ENCODE peak calls at places on chromosomes 12 and 14, in eight cellular contexts. C is esophagus squamous epithelium, G is DND-41, E is brain microvascular endothelial cell, S is tibial artery, F is NT2/D1, B is GM23248, U is Panc1. Q is an unnamed sample. For H3K27me3, the result is how much of the 10 kb centered on the place peaks cover.

GRCh38 chr12:93624595-93625294 is 52.3 kb downstream of the SOCS2 start:
- DNase-seq in C (no peak), G (no peak), E (peak), S (no peak), F (no peak), B (peak), U (peak), Q (peak)

GRCh38 chr14:103164786-103165185 is 41.5 kb downstream of the TNFAIP2 start:
- DNase-seq in C (no peak), G (no peak), E (no peak), S (no peak), F (no peak), B (no peak), U (no peak), Q (no peak)

GRCh38 chr14:23112359-23113178 is 6.5 kb downstream of the CEBPE start:
- DNase-seq in C (no peak), G (no peak), E (no peak), S (peak), F (no peak), B (peak), U (no peak), Q (no peak)

GRCh38 chr14:79404874-79405273 is 806.4 kb downstream of the DIO2 start:
- DNase-seq in C (no peak), G (no peak), E (peak), S (no peak), F (no peak), B (no peak), U (no peak), Q (no peak)

GRCh38 chr14:68978550-68978911 is 571 bp downstream of the ACTN1 start:
- DNase-seq in C (no peak), G (peak), E (no peak), S (peak), F (no peak), B (peak), U (no peak), Q (peak)

GRCh38 chr14:59183150-59183549 is 5.3 kb upstream of the DAAM1 start:
- DNase-seq in C (no peak), G (no peak), E (no peak), S (no peak), F (no peak), B (no peak), U (no peak), Q (no peak)

GRCh38 chr12:62647586-62647985 is 181.0 kb downstream of the MON2 start:
- DNase-seq in C (no peak), G (no peak), E (no peak), S (no peak), F (no peak), B (no peak), U (no peak), Q (no peak)

GRCh38 chr12:88952543-88952942 is 372.3 kb upstream of the KITLG start:
- DNase-seq in C (no peak), G (no peak), E (peak), S (no peak), F (no peak), B (peak), U (no peak), Q (peak)

GRCh38 chr12:96365604-96366230 is 34.5 kb downstream of the CDK17 start:
- DNase-seq in C (no peak), G (no peak), E (no peak), S (no peak), F (no peak), B (peak), U (no peak), Q (no peak)

GRCh38 chr12:62891805-62892549 is 43.0 kb downstream of the PPM1H start:
- DNase-seq in C (no peak), G (no peak), E (no peak), S (no peak), F (no peak), B (no peak), U (no peak), Q (no peak)

GRCh38 chr14:37550511-37550910 is 44.5 kb downstream of the FOXA1 start:
- DNase-seq in C (no peak), G (no peak), E (no peak), S (no peak), F (no peak), B (peak), U (no peak), Q (no peak)

GRCh38 chr14:104821229-104821945 is 20.5 kb downstream of the ZBTB42 start:
- DNase-seq in C (no peak), G (no peak), E (no peak), S (peak), F (no peak), B (no peak), U (no peak), Q (no peak)

GRCh38 chr12:40446385-40446784 is 221.6 kb downstream of the LRRK2 start:
- DNase-seq in C (no peak), G (no peak), E (no peak), S (no peak), F (peak), B (peak), U (no peak), Q (no peak)

GRCh38 chr12:103016381-103016780 is 58.9 kb downstream of the ASCL1 start:
- DNase-seq in C (no peak), G (no peak), E (no peak), S (no peak), F (no peak), B (no peak), U (no peak), Q (no peak)

GRCh38 chr14:69712217-69712565 is 54.8 kb upstream of the SRSF5 start:
- DNase-seq in C (no peak), G (no peak), E (no peak), S (no peak), F (no peak), B (no peak), U (no peak), Q (no peak)

GRCh38 chr12:105980048-105980447 is 158.7 kb downstream of the NUAK1 start:
- DNase-seq in C (no peak), G (no peak), E (no peak), S (no peak), F (no peak), B (no peak), U (no peak), Q (no peak)

GRCh38 chr12:18808221-18808620 is 70.3 kb downstream of the CAPZA3 start:
- DNase-seq in C (no peak), G (no peak), E (no peak), S (no peak), F (no peak), B (no peak), U (no peak), Q (no peak)

GRCh38 chr14:98816195-98816594 is 455.8 kb downstream of the BCL11B start:
- DNase-seq in C (no peak), G (no peak), E (no peak), S (no peak), F (no peak), B (no peak), U (no peak), Q (no peak)

GRCh38 chr14:59354666-59355065 is 110.5 kb downstream of the GPR135 start:
- DNase-seq in C (no peak), G (no peak), E (no peak), S (no peak), F (no peak), B (peak), U (no peak), Q (no peak)

GRCh38 chr14:52244997-52245396 is 22.5 kb upstream of the PTGDR start:
- DNase-seq in C (no peak), G (no peak), E (no peak), S (no peak), F (no peak), B (no peak), U (no peak), Q (no peak)
- H3K27me3 ChIP-seq in C (under half), G (under half), E (under half), S (under half), F (under half), B (under half), U (under half), Q (under half)

DNA sequence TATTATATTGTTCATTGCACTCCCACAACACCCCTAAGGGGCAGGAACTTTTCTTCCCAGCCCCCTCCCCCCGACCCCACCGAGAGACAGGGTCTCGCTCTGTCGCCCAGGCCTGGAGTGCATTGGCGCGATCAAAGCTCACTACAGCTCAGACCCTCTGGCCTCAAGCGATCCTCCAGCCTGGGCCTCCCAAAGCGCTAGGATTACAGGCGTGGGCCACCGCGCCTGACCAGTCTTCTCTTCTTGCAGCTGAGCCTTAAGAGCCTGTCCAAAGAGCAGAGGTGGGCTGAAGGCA is 310 bp upstream of the UNG start:
- DNase-seq in C (no peak), G (no peak), E (no peak), S (no peak), F (no peak), B (no peak), U (no peak), Q (no peak)
- H3K4me3 ChIP-seq in C (peak), G (peak), E (peak), S (no peak), F (peak), B (peak), U (peak), Q (peak)

GRCh38 chr14:100778951-100779690 is 46.8 kb upstream of the MEG3 start:
- DNase-seq in C (no peak), G (no peak), E (no peak), S (peak), F (no peak), B (peak), U (no peak), Q (no peak)

GRCh38 chr14:100780246-100780645 is 45.7 kb upstream of the MEG3 start:
- DNase-seq in C (no peak), G (no peak), E (no peak), S (peak), F (no peak), B (no peak), U (no peak), Q (no peak)

GRCh38 chr14:100779691-100780080 is 46.2 kb upstream of the MEG3 start:
- DNase-seq in C (no peak), G (no peak), E (no peak), S (no peak), F (no peak), B (no peak), U (no peak), Q (no peak)

GRCh38 chr14:100781952-100782351 is 44.0 kb upstream of the MEG3 start:
- DNase-seq in C (no peak), G (no peak), E (no peak), S (peak), F (no peak), B (no peak), U (no peak), Q (no peak)

DNA sequence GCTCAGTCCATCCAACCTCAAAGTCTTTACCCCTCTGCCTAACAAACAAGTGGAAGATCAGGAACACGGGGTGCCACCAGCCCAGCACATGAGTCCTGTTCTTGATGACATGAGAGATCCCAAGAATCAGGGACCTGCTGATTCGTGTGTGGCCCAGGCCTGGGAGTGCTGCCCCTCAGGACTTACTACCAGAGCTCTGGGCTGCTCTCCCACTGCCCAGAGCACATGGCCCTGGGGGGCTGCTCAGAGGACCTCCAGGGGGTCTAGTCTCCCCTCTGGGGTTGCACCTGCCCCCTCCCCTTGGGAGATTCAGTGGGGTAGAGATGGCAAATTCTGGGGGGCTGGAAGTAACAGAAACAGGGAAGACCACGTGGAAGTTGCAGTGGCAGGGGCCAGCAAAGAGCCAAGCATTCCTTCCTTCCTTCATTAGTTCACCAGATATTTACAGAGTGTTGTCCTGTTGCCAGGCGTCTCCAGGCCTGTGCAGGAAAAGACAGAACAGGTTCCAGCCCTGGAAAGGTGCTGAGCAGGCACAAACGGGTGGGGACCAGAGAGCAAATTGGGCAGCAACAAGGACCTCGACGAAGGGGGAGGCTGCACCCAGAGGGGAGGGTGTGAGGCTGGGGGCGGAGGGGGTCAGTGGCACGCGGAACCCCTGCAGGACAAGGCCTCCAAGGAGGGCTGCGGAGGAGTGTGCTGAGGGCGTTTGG is 45.1 kb upstream of the MEG3 start:
- DNase-seq in C (no peak), G (no peak), E (no peak), S (peak), F (no peak), B (no peak), U (no peak), Q (no peak)
- H3K27me3 ChIP-seq in C (under half), G (under half), E (under half), S (under half), F (under half), B (under half), U (under half), Q (under half)

GRCh38 chr12:85277900-85278597 is 2.0 kb upstream of the ALX1 start:
- DNase-seq in C (no peak), G (no peak), E (no peak), S (no peak), F (no peak), B (no peak), U (no peak), Q (no peak)

GRCh38 chr12:85278598-85279448 is 1.2 kb upstream of the ALX1 start:
- DNase-seq in C (no peak), G (no peak), E (no peak), S (no peak), F (no peak), B (no peak), U (no peak), Q (no peak)

GRCh38 chr12:85281947-85282312 is 1.9 kb downstream of the ALX1 start:
- DNase-seq in C (no peak), G (no peak), E (no peak), S (no peak), F (no peak), B (no peak), U (no peak), Q (no peak)

GRCh38 chr12:85280984-85281946 is 1.2 kb downstream of the ALX1 start:
- DNase-seq in C (no peak), G (no peak), E (no peak), S (no peak), F (no peak), B (no peak), U (no peak), Q (no peak)

GRCh38 chr12:85280138-85280983 is at the start of gene ALX1:
- DNase-seq in C (no peak), G (no peak), E (peak), S (peak), F (peak), B (peak), U (no peak), Q (peak)
- H3K4me3 ChIP-seq in C (peak), G (no peak), E (peak), S (peak), F (peak), B (peak), U (peak), Q (peak)

GRCh38 chr12:85279449-85280137 is 427 bp upstream of the ALX1 start:
- DNase-seq in C (no peak), G (no peak), E (peak), S (no peak), F (peak), B (no peak), U (no peak), Q (peak)
- H3K27me3 ChIP-seq in C (under half), G (under half), E (under half), S (under half), F (under half), B (half or more), U (under half), Q (under half)

DNA sequence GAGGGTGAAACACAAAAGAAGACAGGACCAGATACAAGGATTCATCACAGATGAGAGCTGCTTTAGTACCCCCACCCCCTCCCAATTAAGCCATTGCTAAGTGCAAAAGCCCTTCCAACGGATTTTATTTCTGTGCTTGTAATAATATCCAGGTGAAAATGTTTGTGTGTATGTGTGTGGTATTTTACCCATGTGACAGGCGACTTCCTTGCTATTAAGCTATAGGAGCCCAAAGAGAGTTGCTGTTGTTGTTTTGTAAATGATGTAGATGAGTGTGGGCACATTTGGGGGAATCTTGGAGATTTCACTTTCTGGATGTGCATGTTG is 3.2 kb upstream of the HOXC4 start:
- DNase-seq in C (no peak), G (no peak), E (no peak), S (no peak), F (no peak), B (no peak), U (no peak), Q (no peak)
- H3K4me3 ChIP-seq in C (peak), G (no peak), E (no peak), S (no peak), F (no peak), B (no peak), U (no peak), Q (no peak)

GRCh38 chr12:124082676-124083075 is 109.7 kb downstream of the ZNF664 start:
- DNase-seq in C (no peak), G (no peak), E (no peak), S (no peak), F (no peak), B (no peak), U (no peak), Q (no peak)

GRCh38 chr12:124082012-124082411 is 109.0 kb downstream of the ZNF664 start:
- DNase-seq in C (no peak), G (no peak), E (no peak), S (no peak), F (no peak), B (no peak), U (no peak), Q (no peak)

GRCh38 chr12:124085419-124085818 is 112.4 kb downstream of the ZNF664 start:
- DNase-seq in C (no peak), G (no peak), E (no peak), S (no peak), F (no peak), B (no peak), U (no peak), Q (no peak)

GRCh38 chr12:124086299-124086898 is 113.4 kb downstream of the ZNF664 start:
- DNase-seq in C (no peak), G (no peak), E (no peak), S (no peak), F (no peak), B (no peak), U (no peak), Q (no peak)

DNA sequence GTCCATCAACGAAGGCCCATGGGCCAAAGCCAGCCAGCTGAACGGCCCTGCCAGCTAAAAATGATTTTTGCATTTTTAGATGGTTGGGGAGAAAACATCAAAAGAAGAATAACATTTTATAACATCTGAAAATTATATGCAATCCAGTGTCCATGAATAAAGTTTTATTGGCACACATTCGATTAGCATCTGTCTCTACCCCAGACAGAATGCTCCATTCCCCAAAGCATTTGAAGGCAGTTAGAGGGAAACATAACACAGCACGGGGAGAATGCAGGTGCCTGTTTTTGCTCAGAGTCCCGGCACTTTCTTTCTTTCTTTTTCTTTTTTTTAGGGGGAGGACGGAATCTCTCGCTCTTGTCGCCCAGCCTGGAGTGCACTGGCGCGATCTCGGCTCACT is 110.7 kb downstream of the ZNF664 start:
- DNase-seq in C (no peak), G (no peak), E (no peak), S (no peak), F (no peak), B (no peak), U (no peak), Q (no peak)
- H3K27me3 ChIP-seq in C (under half), G (under half), E (under half), S (under half), F (under half), B (under half), U (under half), Q (under half)

Q was measured in MG63.